ENCODE peak calls at places on chromosomes 4 and X, in nine cellular contexts. Y, F, G, X, L, U, Q, I and C are unnamed samples.

GRCh38 chr4:185840201-185840600 is 28.2 kb upstream of the SORBS2 start:
- DNase-seq in G (no peak), L (no peak), I (peak; percentile 33), U (no peak), Q (no peak), X (no peak), F (no peak), Y (no peak), C (no peak)

GRCh38 chrX:54172455-54172854 is 10.6 kb downstream of the FAM120C start:
- DNase-seq in G (no peak), X (no peak), F (no peak), Q (no peak), I (no peak), L (no peak), U (no peak), Y (no peak), C (no peak)

GRCh38 chr4:1543561-1543960 is 137.3 kb upstream of the NKX1-1 start:
- DNase-seq in G (no peak), Q (no peak), U (no peak), Y (no peak), X (no peak), L (no peak), I (no peak), F (no peak), C (no peak)

GRCh38 chr4:146124023-146124680 is 51.4 kb upstream of the LSM6 start:
- DNase-seq in I (peak; percentile 0), Q (no peak), Y (peak; percentile 11), G (no peak), X (no peak), L (no peak), U (no peak), F (no peak), C (peak; percentile 83)

GRCh38 chr4:111959202-111959601 is 186.1 kb upstream of the FAM241A start:
- DNase-seq in G (peak; percentile 19), F (no peak), I (peak; percentile 10), L (no peak), X (no peak), Y (peak; percentile 53), Q (no peak), U (no peak), C (no peak)

GRCh38 chr4:146647615-146648383 is 9.1 kb downstream of the POU4F2 start:
- DNase-seq in U (no peak), I (no peak), F (no peak), Y (no peak), G (no peak), X (no peak), L (no peak), Q (no peak), C (peak; percentile 79)

GRCh38 chr4:74158561-74159396 is 861 bp downstream of the MTHFD2L start:
- DNase-seq in Y (peak; percentile 58), Q (no peak), U (no peak), L (no peak), I (peak; percentile 46), X (no peak), F (no peak), G (no peak), C (no peak)

GRCh38 chr4:176849076-176849475 is 56.4 kb upstream of the VEGFC start:
- DNase-seq in L (no peak), Y (peak; percentile 25), X (no peak), Q (no peak), I (no peak), F (no peak), G (no peak), U (no peak), C (no peak)

GRCh38 chr4:85869156-85869555 is 394.2 kb downstream of the ARHGAP24 start:
- DNase-seq in I (no peak), L (no peak), Y (peak; percentile 56), G (no peak), Q (no peak), F (no peak), U (no peak), X (no peak), C (no peak)

GRCh38 chrX:71111851-71112468 is 583 bp upstream of the IL2RG start:
- DNase-seq in L (no peak), Y (no peak), Q (no peak), G (no peak), I (no peak), U (no peak), F (no peak), X (no peak), C (no peak)

GRCh38 chrX:1542994-1543725 is 6.2 kb upstream of the P2RY8 start:
- DNase-seq in L (no peak), Y (no peak), I (no peak), X (no peak), G (no peak), F (no peak), Q (no peak), U (no peak), C (no peak)

GRCh38 chr4:103786014-103786413 is 66.2 kb upstream of the TACR3 start:
- DNase-seq in Y (peak; percentile 26), U (no peak), X (no peak), L (no peak), G (peak; percentile 2), F (no peak), Q (no peak), I (no peak), C (peak; percentile 68)

GRCh38 chr4:173332963-173333657 is 1.0 kb downstream of the HMGB2 start:
- DNase-seq in G (no peak), U (no peak), X (no peak), Y (peak; percentile 14), I (peak; percentile 1), F (no peak), Q (no peak), L (no peak), C (no peak)

GRCh38 chrX:151985531-151985930 is 11.1 kb upstream of the GABRE start:
- DNase-seq in F (no peak), Q (no peak), X (no peak), L (no peak), U (no peak), G (no peak), Y (no peak), I (no peak), C (no peak)

GRCh38 chr4:38654273-38654672 is 9.7 kb upstream of the KLF3 start:
- DNase-seq in F (no peak), G (no peak), X (no peak), U (no peak), I (no peak), L (no peak), Y (no peak), Q (no peak), C (peak; percentile 58)

GRCh38 chr4:166012129-166013078 is 139.4 kb downstream of the TLL1 start:
- DNase-seq in Q (no peak), U (no peak), X (no peak), Y (peak; percentile 3), L (no peak), I (no peak), F (no peak), G (no peak), C (no peak)

GRCh38 chr4:76589402-76589801 is 154.4 kb downstream of the SHROOM3 start:
- DNase-seq in L (no peak), U (no peak), I (peak; percentile 57), X (no peak), Y (peak; percentile 58), G (peak; percentile 50), F (no peak), Q (no peak), C (peak; percentile 65)

GRCh38 chr4:110867981-110868380 is 245.1 kb upstream of the PITX2 start:
- DNase-seq in X (no peak), U (no peak), F (no peak), I (no peak), G (no peak), L (no peak), Q (no peak), Y (no peak), C (no peak)

GRCh38 chr4:57081651-57082349 is 28.4 kb downstream of the IGFBP7 start:
- DNase-seq in L (no peak), I (no peak), Y (no peak), U (no peak), G (no peak), X (no peak), F (no peak), Q (no peak), C (peak; percentile 81)

GRCh38 chrX:31435592-31435991 is 363.8 kb upstream of the FTHL17 start:
- DNase-seq in F (no peak), I (peak; percentile 22), G (no peak), Y (peak; percentile 46), Q (no peak), L (no peak), X (no peak), U (no peak), C (peak; percentile 94)

GRCh38 chrX:74420194-74421035 is 878 bp upstream of the SLC16A2 start:
- DNase-seq in X (peak; percentile 35), I (peak; percentile 48), L (peak; percentile 65), U (peak; percentile 89), G (peak; percentile 1), Y (peak; percentile 76), Q (peak; percentile 28), F (peak; percentile 63), C (peak; percentile 90)

GRCh38 chrX:14963447-14964236 is 90.4 kb downstream of the MOSPD2 start:
- DNase-seq in I (peak; percentile 47), Q (no peak), Y (peak; percentile 7), L (no peak), G (no peak), U (no peak), F (no peak), X (no peak), C (no peak)
- TF ChIP-seq CTCF in I (no peak), Q (no peak), Y (no peak), L (no peak), G (no peak), U (no peak), F (no peak), X (no peak), C (no peak)

GRCh38 chr4:184455299-184455698 is 19.1 kb downstream of the IRF2 start:
- DNase-seq in L (no peak), X (no peak), U (no peak), Y (no peak), F (no peak), Q (no peak), I (no peak), G (no peak), C (no peak)
- H3K4me1 ChIP-seq in L (no peaks in the 10 kb centered on the region), X (peaks cover 80% of the 10 kb centered on the region), U (peaks cover 63% of the 10 kb centered on the region), Y (peaks cover 7% of the 10 kb centered on the region), F (peaks cover 67% of the 10 kb centered on the region), Q (peaks cover 72% of the 10 kb centered on the region), I (peaks cover 18% of the 10 kb centered on the region), G (peaks cover 20% of the 10 kb centered on the region), C (peaks cover 11% of the 10 kb centered on the region)

DNA sequence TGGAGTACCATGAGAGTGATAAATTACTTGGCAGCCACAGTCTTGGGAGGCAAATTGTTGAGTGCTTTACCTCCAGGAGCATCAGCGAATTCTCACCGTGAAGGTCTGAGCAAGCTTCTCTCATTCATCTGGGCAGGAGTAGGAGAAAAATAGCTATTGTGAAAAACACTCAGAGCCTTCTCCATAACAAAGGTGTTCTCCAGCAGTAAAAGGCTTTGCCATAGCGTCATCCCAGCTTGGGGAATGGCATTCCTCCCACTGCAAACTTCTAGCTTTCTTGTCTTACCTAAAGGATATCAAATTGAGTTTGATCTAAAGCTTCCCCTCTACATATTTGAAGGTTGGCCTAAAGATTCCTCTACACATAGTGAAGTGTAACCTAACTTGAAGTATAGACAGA is 29.8 kb upstream of the MAGEA11 start:
- DNase-seq in Q (no peak), U (no peak), G (no peak), Y (no peak), F (no peak), I (no peak), X (no peak), L (no peak), C (peak; percentile 66)
- H3K27ac ChIP-seq in Q (no peak overlapping the region), U (no peak overlapping the region), G (no peak overlapping the region), Y (no peak overlapping the region), F (no peak overlapping the region), I (no peak overlapping the region), X (no peak overlapping the region), L (no peak overlapping the region), C (no peak overlapping the region)

GRCh38 chrX:141952603-141953002 is 48.9 kb downstream of the MAGEC1 start:
- DNase-seq in G (no peak), F (no peak), X (no peak), Q (no peak), Y (no peak), I (no peak), U (no peak), L (no peak), C (no peak)
- TF ChIP-seq CTCF in G (no peak), F (no peak), X (no peak), Q (no peak), Y (no peak), I (no peak), U (no peak), L (no peak), C (no peak)